ENCODE peak calls at places on chromosomes 2 and 18, in ten cellular contexts. I, T, V, S, N, Z, M, Y, L and R are unnamed samples.

GRCh38 chr2:136024616-136025015 is 39.2 kb upstream of the DARS1 start:
- DNase-seq in I (no peak), T (no peak), V (no peak), S (peak), N (no peak), Z (no peak), M (no peak), Y (no peak), L (no peak), R (no peak)

GRCh38 chr2:31337197-31337596 is 77.3 kb downstream of the XDH start:
- DNase-seq in I (no peak), T (no peak), V (no peak), S (no peak), N (no peak), Z (no peak), M (no peak), Y (no peak), L (no peak), R (no peak)

GRCh38 chr2:173766537-173767289 is 198.5 kb downstream of the SP3 start:
- DNase-seq in I (no peak), T (no peak), V (no peak), S (no peak), N (no peak), Z (no peak), M (no peak), Y (no peak), L (no peak), R (no peak)

GRCh38 chr2:96084006-96084857 is 32.1 kb downstream of the ADRA2B start:
- DNase-seq in I (no peak), T (no peak), V (peak), S (no peak), N (no peak), Z (no peak), M (no peak), Y (no peak), L (no peak), R (no peak)

GRCh38 chr2:105327690-105328089 is 1.8 kb downstream of the TGFBRAP1 start:
- DNase-seq in I (no peak), T (no peak), V (no peak), S (no peak), N (no peak), Z (no peak), M (no peak), Y (no peak), L (no peak), R (no peak)

GRCh38 chr2:97983698-97984097 is 12.1 kb downstream of the TMEM131 start:
- DNase-seq in I (no peak), T (no peak), V (no peak), S (no peak), N (no peak), Z (no peak), M (no peak), Y (no peak), L (no peak), R (no peak)

GRCh38 chr2:94992360-94992759 is 33.1 kb upstream of the MAL start:
- DNase-seq in I (no peak), T (no peak), V (no peak), S (no peak), N (no peak), Z (no peak), M (no peak), Y (no peak), L (no peak), R (no peak)

GRCh38 chr2:30147196-30147714 is 448 bp downstream of the YPEL5 start:
- DNase-seq in I (no peak), T (no peak), V (peak), S (no peak), N (no peak), Z (no peak), M (peak), Y (no peak), L (no peak), R (no peak)

GRCh38 chr2:33417093-33417492 is 59.4 kb upstream of the RASGRP3 start:
- DNase-seq in I (no peak), T (no peak), V (no peak), S (no peak), N (no peak), Z (no peak), M (no peak), Y (no peak), L (no peak), R (no peak)

GRCh38 chr18:59005266-59005665 is 134.4 kb upstream of the SEC11C start:
- DNase-seq in I (no peak), T (no peak), V (no peak), S (peak), N (no peak), Z (no peak), M (no peak), Y (peak), L (peak), R (no peak)

GRCh38 chr18:13243363-13243762 is 24.8 kb downstream of the LDLRAD4 start:
- DNase-seq in I (no peak), T (no peak), V (peak), S (no peak), N (no peak), Z (no peak), M (no peak), Y (no peak), L (no peak), R (no peak)

GRCh38 chr2:38751847-38752410 is 768 bp upstream of the SRSF7 start:
- DNase-seq in I (no peak), T (no peak), V (no peak), S (peak), N (no peak), Z (no peak), M (no peak), Y (peak), L (no peak), R (no peak)

GRCh38 chr18:23204589-23205235 is 69.4 kb downstream of the CABLES1 start:
- DNase-seq in I (no peak), T (no peak), V (no peak), S (no peak), N (no peak), Z (no peak), M (no peak), Y (no peak), L (no peak), R (no peak)

GRCh38 chr18:45837283-45838070 is 12.0 kb downstream of the SIGLEC15 start:
- DNase-seq in I (no peak), T (no peak), V (no peak), S (no peak), N (no peak), Z (no peak), M (no peak), Y (peak), L (no peak), R (no peak)

GRCh38 chr2:171813729-171814128 is 80.3 kb downstream of the SLC25A12 start:
- DNase-seq in I (no peak), T (no peak), V (no peak), S (no peak), N (no peak), Z (no peak), M (no peak), Y (no peak), L (no peak), R (no peak)

GRCh38 chr18:23203891-23204432 is 68.7 kb downstream of the CABLES1 start:
- DNase-seq in I (no peak), T (no peak), V (no peak), S (no peak), N (no peak), Z (no peak), M (no peak), Y (no peak), L (no peak), R (no peak)

GRCh38 chr2:20049631-20050030 is 1.8 kb downstream of the LAPTM4A start:
- DNase-seq in I (no peak), T (no peak), V (no peak), S (no peak), N (no peak), Z (no peak), M (no peak), Y (no peak), L (no peak), R (no peak)